ENCODE peak calls at places on chromosomes 4 and X, in six cellular contexts. C is cardiac fibroblast; R is BJ; B is stimulated activated CD8-positive, alpha-beta memory T cell treated with anti-CD3 and anti-CD28 coated beads, Interleukin-4, amount 100 ng/mL, for 1 hour; S is CD8-positive, alpha-beta T cell; Q is naive thymus-derived CD8-positive, alpha-beta T cell. F is an unnamed sample.

GRCh38 chr4:81472249-81473085 is 760 bp upstream of the RASGEF1B start:
- DNase-seq in R (no peak), B (no peak), S (peak), C (peak), Q (peak), F (no peak)

GRCh38 chr4:140802591-140802990 is 46.4 kb upstream of the TBC1D9 start:
- DNase-seq in C (no peak), B (no peak), S (no peak), R (no peak), Q (no peak), F (no peak)

GRCh38 chr4:99461623-99462401 is 26.7 kb upstream of the ADH7 start:
- DNase-seq in R (no peak), B (no peak), Q (no peak), S (no peak), C (no peak), F (no peak)

GRCh38 chrX:21973321-21974010 is 33.0 kb downstream of the SMS start:
- DNase-seq in C (no peak), B (no peak), R (no peak), Q (no peak), S (no peak), F (no peak)

GRCh38 chrX:40173662-40174593 is 76.2 kb upstream of the BCOR start:
- DNase-seq in Q (no peak), B (no peak), C (no peak), S (peak), R (no peak), F (peak)

GRCh38 chrX:153598541-153599191 is at the start of gene CCNQ:
- DNase-seq in B (peak), Q (no peak), R (no peak), S (peak), C (peak), F (peak)

GRCh38 chrX:19514791-19515614 is at the start of gene MAP3K15:
- DNase-seq in R (no peak), C (peak), B (no peak), Q (no peak), S (no peak), F (no peak)

GRCh38 chr4:46994007-46994405 is 625 bp upstream of the GABRA4 start:
- DNase-seq in B (no peak), Q (no peak), R (no peak), C (no peak), S (no peak), F (no peak)

GRCh38 chr4:1398686-1399507 is 7.3 kb downstream of the NKX1-1 start:
- DNase-seq in B (no peak), S (no peak), R (no peak), Q (peak), C (no peak), F (no peak)

GRCh38 chr4:158710814-158711213 is 12.4 kb downstream of the PPID start:
- DNase-seq in Q (no peak), C (peak), B (no peak), R (no peak), S (no peak), F (no peak)

GRCh38 chr4:184649971-184650855 is 675 bp downstream of the PRIMPOL start:
- DNase-seq in B (no peak), Q (no peak), C (peak), R (no peak), S (no peak), F (no peak)

GRCh38 chr4:20711335-20711734 is 11.1 kb downstream of the PACRGL start:
- DNase-seq in C (no peak), R (no peak), B (no peak), Q (no peak), S (no peak), F (no peak)

GRCh38 chrX:106917830-106918500 is 2.2 kb upstream of the CLDN2 start:
- DNase-seq in B (no peak), S (peak), Q (no peak), R (no peak), C (peak), F (peak)

GRCh38 chrX:149903889-149904748 is 23.1 kb downstream of the MAGEA8 start:
- DNase-seq in S (no peak), R (no peak), C (peak), Q (no peak), B (no peak), F (no peak)

GRCh38 chr4:7466904-7467303 is 32.2 kb upstream of the PSAPL1 start:
- DNase-seq in B (no peak), S (no peak), Q (no peak), R (no peak), C (no peak), F (no peak)

GRCh38 chr4:126547352-126547751 is 1085.4 kb upstream of the INTU start:
- DNase-seq in B (no peak), Q (no peak), S (no peak), R (no peak), C (no peak), F (no peak)

GRCh38 chr4:2799444-2799911 is 6.6 kb downstream of the SH3BP2 start:
- DNase-seq in C (no peak), Q (peak), B (no peak), S (no peak), R (no peak), F (no peak)

GRCh38 chrX:39174761-39175417 is 373.6 kb downstream of the MID1IP1 start:
- DNase-seq in R (no peak), S (peak), Q (peak), B (no peak), C (peak), F (peak)

GRCh38 chr4:6763330-6763851 is 19.1 kb upstream of the KIAA0232 start:
- DNase-seq in Q (no peak), S (no peak), C (no peak), R (no peak), B (no peak), F (no peak)

GRCh38 chrX:100768679-100769338 is 36.9 kb upstream of the SYTL4 start:
- DNase-seq in Q (peak), B (peak), C (peak), S (peak), R (no peak), F (peak)

GRCh38 chr4:38026138-38026740 is 66.0 kb downstream of the PTTG2 start:
- DNase-seq in B (no peak), Q (no peak), S (no peak), R (no peak), C (no peak), F (no peak)

GRCh38 chr4:156109943-156110925 is 156.6 kb upstream of the CTSO start:
- DNase-seq in Q (no peak), S (no peak), B (no peak), R (no peak), C (peak), F (no peak)

GRCh38 chr4:174629265-174629664 is 107.0 kb upstream of the HPGD start:
- DNase-seq in C (no peak), B (no peak), Q (no peak), S (no peak), R (no peak), F (no peak)